ENCODE peak calls at places on chromosome X, in six cellular contexts. X is thyroid gland, M is mammary epithelial cell, L is GM23338, D is thoracic aorta, T is Panc1. U is an unnamed sample.
A peak's percentile ranks its signal among the peaks of the same experiment; 100 is the strongest.

GRCh38 chrX:66013195-66013816 is 26.6 kb downstream of the VSIG4 start:
- DNase-seq in X (no peak), M (no peak), L (no peak), D (no peak), T (no peak), U (no peak)

GRCh38 chrX:118795528-118795927 is 28.1 kb upstream of the ZCCHC12 start:
- DNase-seq in X (no peak), M (no peak), L (no peak), D (no peak), T (no peak), U (no peak)

GRCh38 chrX:13085533-13085932 is 41.1 kb upstream of the FAM9C start:
- DNase-seq in X (no peak), M (no peak), L (no peak), D (no peak), T (no peak), U (no peak)

GRCh38 chrX:147376601-147377387 is 534.9 kb upstream of the FMR1 start:
- DNase-seq in X (no peak), M (no peak), L (no peak), D (no peak), T (no peak), U (peak; percentile 65)

GRCh38 chrX:132092439-132093065 is 35.3 kb downstream of the FRMD7 start:
- DNase-seq in X (peak; percentile 54), M (peak; percentile 54), L (peak; percentile 83), D (peak; percentile 29), T (peak; percentile 28), U (peak; percentile 76)

GRCh38 chrX:103061486-103061885 is 2.5 kb downstream of the BEX1 start:
- DNase-seq in X (no peak), M (peak; percentile 20), L (no peak), D (no peak), T (no peak), U (no peak)

GRCh38 chrX:65635371-65635770 is 32.1 kb upstream of the MSN start:
- DNase-seq in X (no peak), M (no peak), L (no peak), D (no peak), T (no peak), U (peak; percentile 37)

GRCh38 chrX:154516655-154517100 is 646 bp upstream of the FAM3A start:
- DNase-seq in X (no peak), M (no peak), L (peak; percentile 81), D (no peak), T (no peak), U (peak; percentile 68)

GRCh38 chrX:18294893-18295292 is 59.6 kb downstream of the SCML2 start:
- DNase-seq in X (no peak), M (no peak), L (peak; percentile 9), D (no peak), T (no peak), U (no peak)

GRCh38 chrX:114049063-114049462 is 534.8 kb upstream of the HTR2C start:
- DNase-seq in X (no peak), M (no peak), L (no peak), D (no peak), T (no peak), U (no peak)

GRCh38 chrX:104166735-104167436 is 633 bp downstream of the FAM199X start:
- DNase-seq in X (no peak), M (no peak), L (peak; percentile 18), D (no peak), T (no peak), U (peak; percentile 29)

GRCh38 chrX:150842198-150842553 is 56.3 kb downstream of the CD99L2 start:
- DNase-seq in X (no peak), M (no peak), L (no peak), D (no peak), T (no peak), U (no peak)

GRCh38 chrX:131723646-131724045 is 179.8 kb downstream of the OR13H1 start:
- DNase-seq in X (no peak), M (no peak), L (no peak), D (no peak), T (no peak), U (no peak)

GRCh38 chrX:154967603-154968002 is 54.9 kb downstream of the F8 start:
- DNase-seq in X (no peak), M (peak; percentile 11), L (no peak), D (no peak), T (peak; percentile 71), U (no peak)

GRCh38 chrX:10217218-10217617 is 60.4 kb downstream of the CLCN4 start:
- DNase-seq in X (no peak), M (no peak), L (peak; percentile 17), D (no peak), T (no peak), U (no peak)

GRCh38 chrX:43655961-43656494 is at the start of gene MAOA:
- DNase-seq in X (peak; percentile 94), M (no peak), L (peak; percentile 60), D (peak; percentile 49), T (no peak), U (peak; percentile 58)

GRCh38 chrX:9164535-9165425 is 130.9 kb upstream of the FAM9B start:
- DNase-seq in X (no peak), M (peak; percentile 4), L (no peak), D (no peak), T (no peak), U (no peak)

GRCh38 chrX:14076639-14077038 is 46.9 kb upstream of the GEMIN8 start:
- DNase-seq in X (no peak), M (no peak), L (no peak), D (no peak), T (no peak), U (no peak)

GRCh38 chrX:120336899-120337298 is 25.0 kb upstream of the ATP1B4 start:
- DNase-seq in X (no peak), M (no peak), L (no peak), D (no peak), T (no peak), U (no peak)
- H3K4me1 ChIP-seq in X (no peaks in the 10 kb centered on the region), M (no peaks in the 10 kb centered on the region), L (peaks cover 6% of the 10 kb centered on the region), D (no peaks in the 10 kb centered on the region), T (no peaks in the 10 kb centered on the region), U (no peaks in the 10 kb centered on the region)

DNA sequence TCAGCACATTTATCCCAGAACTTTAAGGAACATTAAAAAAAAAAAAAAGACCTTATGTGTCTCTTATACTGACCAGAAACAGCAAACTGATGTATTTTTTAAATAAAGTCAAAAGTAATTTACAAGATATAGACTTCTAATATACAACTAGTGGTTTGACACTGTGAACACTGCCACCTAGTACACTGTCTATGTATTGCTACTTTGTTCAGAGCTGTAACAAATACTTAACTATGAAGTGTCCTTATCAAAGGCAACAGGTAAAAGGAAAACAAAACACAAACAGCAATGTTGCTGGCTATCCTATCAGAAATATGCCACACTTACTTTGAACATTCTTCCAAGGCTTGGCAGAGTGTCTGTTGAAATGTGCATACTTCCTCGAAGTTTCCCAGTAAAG is 60.4 kb downstream of the CD40LG start:
- DNase-seq in X (no peak), M (no peak), L (no peak), D (no peak), T (no peak), U (no peak)
- TF ChIP-seq CTCF in X (peak; percentile 24), M (peak; percentile 50), L (peak; percentile 53), D (no peak), T (peak; percentile 66), U (no peak)

DNA sequence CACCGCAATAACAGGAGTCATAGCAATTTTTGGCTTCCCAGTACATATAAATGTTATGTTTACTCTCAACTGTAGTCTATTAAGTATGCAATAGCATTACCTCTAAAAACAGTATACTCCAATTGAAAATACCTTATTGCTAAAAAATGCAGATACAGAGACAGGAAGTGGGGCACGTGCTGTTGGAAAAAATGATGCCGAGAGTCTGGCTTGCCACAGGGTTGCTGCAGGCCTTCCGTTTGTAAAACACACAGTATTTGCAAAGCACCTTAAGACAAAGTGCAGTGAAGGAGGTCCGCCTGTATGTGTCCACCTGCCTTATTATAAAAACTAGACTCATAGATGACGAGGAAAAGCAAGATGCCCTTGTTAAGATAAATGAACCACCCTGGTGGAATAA is 23.5 kb downstream of the CD99 start:
- DNase-seq in X (no peak), M (no peak), L (no peak), D (no peak), T (no peak), U (no peak)
- H3K4me1 ChIP-seq in X (no peaks in the 10 kb centered on the region), M (peaks cover 5% of the 10 kb centered on the region), L (peaks cover 6% of the 10 kb centered on the region), D (peaks cover 19% of the 10 kb centered on the region), T (no peaks in the 10 kb centered on the region), U (peaks cover 11% of the 10 kb centered on the region)

DNA sequence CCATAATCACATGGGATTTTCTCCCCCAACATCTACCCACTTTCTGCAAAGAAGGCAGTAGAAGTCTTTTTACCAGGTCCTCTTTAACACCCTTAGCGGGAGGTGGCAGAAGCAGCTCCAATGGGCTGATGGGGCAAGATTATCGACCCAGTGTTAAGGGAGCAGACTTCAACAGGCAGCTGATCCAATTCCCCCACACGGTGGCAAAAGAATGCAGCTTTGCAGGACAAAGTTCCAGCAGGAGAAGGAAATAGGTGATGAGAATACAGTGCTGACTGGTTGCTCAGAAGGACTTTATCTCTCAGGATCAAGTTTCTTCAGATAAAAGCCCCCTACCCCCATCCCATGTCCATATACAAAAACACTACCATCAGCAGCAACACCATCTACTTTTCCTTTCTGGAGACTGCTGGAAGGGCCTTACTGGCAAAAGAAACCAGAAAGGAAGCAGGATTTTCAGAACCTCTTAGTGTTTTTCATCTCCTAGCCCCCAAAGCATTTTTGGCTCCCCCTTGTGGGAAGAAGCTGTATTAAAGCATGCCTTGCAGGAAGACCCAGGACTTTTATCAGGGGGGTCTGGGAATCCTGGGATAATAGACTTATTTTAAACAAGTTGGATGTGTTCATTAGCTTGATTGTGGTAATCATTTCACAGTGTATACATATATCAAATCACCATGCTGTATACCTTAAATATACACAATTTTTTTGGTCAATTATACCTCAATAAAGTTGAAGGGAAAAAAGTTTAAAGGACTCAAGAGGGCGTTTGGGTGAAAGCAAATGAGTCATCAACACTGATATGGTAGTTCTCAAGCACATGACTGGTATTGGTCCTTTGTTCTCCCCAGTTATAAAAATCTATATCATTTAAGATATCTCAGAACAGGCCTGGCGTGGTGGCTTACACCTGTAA is 146.4 kb downstream of the GPC3 start:
- DNase-seq in X (no peak), M (peak; percentile 10), L (peak; percentile 76), D (no peak), T (peak; percentile 5), U (peak; percentile 25)
- TF ChIP-seq CTCF in X (no peak), M (peak; percentile 68), L (peak; percentile 73), D (no peak), T (peak; percentile 80), U (peak; percentile 27)

DNA sequence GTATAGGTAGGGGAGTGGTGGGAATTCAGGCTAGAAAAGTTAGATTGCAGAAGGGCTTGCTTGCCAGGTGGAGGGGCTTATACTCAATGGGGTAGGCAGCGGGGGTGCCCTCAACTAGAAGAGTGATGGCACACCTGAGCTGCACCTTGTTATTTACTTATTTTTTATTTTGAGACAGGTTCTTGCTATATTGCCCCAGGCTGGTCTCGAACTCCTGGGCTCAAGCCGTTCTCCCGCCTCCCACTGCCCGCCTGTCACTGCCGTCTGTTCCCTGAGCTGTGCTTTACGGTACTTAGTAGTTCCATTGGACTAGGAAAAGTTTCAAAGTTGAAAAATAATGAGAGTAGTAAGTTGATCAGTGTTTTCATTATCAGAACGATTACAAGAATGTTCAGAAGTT is 2.0 kb downstream of the ZFX start:
- DNase-seq in X (no peak), M (no peak), L (no peak), D (no peak), T (no peak), U (peak; percentile 29)
- H3K4me1 ChIP-seq in X (peaks cover 54% of the 10 kb centered on the region), M (peaks cover 37% of the 10 kb centered on the region), L (peaks cover 19% of the 10 kb centered on the region), D (peaks cover 25% of the 10 kb centered on the region), T (peaks cover 9% of the 10 kb centered on the region), U (no peaks in the 10 kb centered on the region)

U was measured in testis.